ENCODE peak calls at places on chromosomes 11 and 22, in nine cellular contexts. G is AG04450, O is lung, W is colonic mucosa, M is mucosa of descending colon, P is neural crest cell, Y is fibroblast of lung, U is H9, L is sigmoid colon. Z is an unnamed sample.

GRCh38 chr11:26278354-26278753 is 53.6 kb upstream of the ANO3 start:
- DNase-seq in Y (no peak), W (no peak), L (no peak), U (no peak), P (no peak), G (no peak), O (no peak), M (no peak), Z (no peak)

GRCh38 chr11:117204283-117205080 is 5.3 kb downstream of the TAGLN start:
- DNase-seq in P (no peak), U (no peak), O (no peak), L (no peak), G (no peak), M (peak), Y (no peak), W (no peak), Z (no peak)

GRCh38 chr22:47564158-47564450 is 801.7 kb downstream of the TBC1D22A start:
- DNase-seq in W (no peak), O (no peak), L (no peak), M (no peak), G (no peak), Y (no peak), P (no peak), U (no peak), Z (no peak)

GRCh38 chr11:533586-534196 is 1.7 kb downstream of the HRAS start:
- DNase-seq in M (no peak), W (no peak), U (no peak), Y (no peak), P (no peak), O (no peak), G (no peak), L (no peak), Z (no peak)

GRCh38 chr11:119888119-119888518 is 159.1 kb upstream of the NECTIN1 start:
- DNase-seq in G (no peak), P (no peak), L (no peak), U (no peak), W (no peak), Y (no peak), O (no peak), M (no peak), Z (no peak)

GRCh38 chr11:19344661-19345518 is 104.1 kb upstream of the E2F8 start:
- DNase-seq in L (peak), U (peak), O (no peak), M (no peak), P (peak), Y (peak), G (no peak), W (peak), Z (peak)

GRCh38 chr11:17209939-17210245 is 2.1 kb upstream of the PIK3C2A start:
- DNase-seq in U (no peak), P (no peak), W (no peak), Y (no peak), M (no peak), G (no peak), O (no peak), L (no peak), Z (no peak)

GRCh38 chr22:35930933-35931332 is 97.7 kb downstream of the RBFOX2 start:
- DNase-seq in O (no peak), G (peak), M (no peak), U (no peak), P (no peak), W (no peak), L (no peak), Y (peak), Z (no peak)

GRCh38 chr11:47923667-47924066 is 56.7 kb upstream of the PTPRJ start:
- DNase-seq in M (no peak), P (no peak), O (peak), Y (peak), U (no peak), W (no peak), G (no peak), L (peak), Z (no peak)

GRCh38 chr22:41286639-41287091 is 678 bp upstream of the RANGAP1 start:
- DNase-seq in Y (peak), U (no peak), L (no peak), M (no peak), P (no peak), G (no peak), O (peak), W (no peak), Z (peak)

GRCh38 chr11:120612363-120613263 is 101.1 kb downstream of the GRIK4 start:
- DNase-seq in P (no peak), O (no peak), U (no peak), Y (peak), W (peak), M (no peak), G (peak), L (no peak), Z (no peak)

GRCh38 chr11:2553198-2553597 is 108.4 kb downstream of the KCNQ1 start:
- DNase-seq in G (no peak), Y (no peak), P (no peak), O (no peak), W (no peak), M (no peak), L (no peak), U (no peak), Z (no peak)

GRCh38 chr11:37105456-37105855 is 507.4 kb upstream of the RAG2 start:
- DNase-seq in P (no peak), L (no peak), W (no peak), O (no peak), G (no peak), Y (peak), M (no peak), U (no peak), Z (no peak)

GRCh38 chr11:123645576-123645975 is 8.8 kb downstream of the SCN3B start:
- DNase-seq in P (no peak), M (no peak), G (no peak), L (no peak), Y (no peak), O (no peak), W (no peak), U (no peak), Z (no peak)

GRCh38 chr22:17590586-17590985 is 27.3 kb downstream of the SLC25A18 start:
- DNase-seq in G (no peak), U (no peak), P (no peak), Y (no peak), W (no peak), O (no peak), L (no peak), M (peak), Z (no peak)

GRCh38 chr11:121476379-121477032 is 23.7 kb upstream of the SORL1-AS1 start:
- DNase-seq in L (no peak), U (no peak), P (no peak), G (no peak), Y (no peak), O (no peak), M (no peak), W (no peak), Z (no peak)

GRCh38 chr11:48105096-48105990 is 111.3 kb upstream of the OR4B1 start:
- DNase-seq in Y (no peak), P (no peak), W (no peak), M (no peak), O (no peak), U (no peak), L (no peak), G (no peak), Z (no peak)

GRCh38 chr22:42708393-42708792 is 12.3 kb downstream of the A4GALT start:
- DNase-seq in W (no peak), O (no peak), Y (no peak), G (no peak), M (no peak), U (no peak), P (no peak), L (no peak), Z (no peak)

GRCh38 chr11:126329644-126330200 is 25.8 kb upstream of the ST3GAL4 start:
- DNase-seq in Y (no peak), M (peak), U (no peak), W (no peak), O (no peak), L (no peak), G (no peak), P (no peak), Z (no peak)

GRCh38 chr22:27089303-27089702 is 431.9 kb downstream of the MIAT start:
- DNase-seq in G (no peak), Y (no peak), L (no peak), U (no peak), M (no peak), O (no peak), W (no peak), P (no peak), Z (no peak)

GRCh38 chr22:17576475-17576874 is 13.2 kb downstream of the SLC25A18 start:
- DNase-seq in W (no peak), Y (peak), P (no peak), M (peak), O (no peak), G (no peak), U (peak), L (no peak), Z (no peak)

GRCh38 chr22:38921126-38921525 is 36.3 kb upstream of the APOBEC3A start:
- DNase-seq in Y (no peak), L (no peak), G (no peak), M (peak), U (no peak), P (no peak), O (peak), W (peak), Z (no peak)

GRCh38 chr11:82523141-82523540 is 210.5 kb downstream of the FAM181B start:
- DNase-seq in Y (no peak), L (peak), G (no peak), O (no peak), W (no peak), P (no peak), M (no peak), U (peak), Z (no peak)

GRCh38 chr11:108278546-108278945 is 55.7 kb downstream of the ATM start:
- DNase-seq in W (no peak), P (no peak), Y (peak), L (no peak), M (no peak), O (no peak), G (no peak), U (peak), Z (no peak)

GRCh38 chr11:120195601-120196289 is 15.1 kb upstream of the OAF start:
- DNase-seq in P (no peak), M (no peak), U (no peak), G (no peak), L (no peak), O (no peak), W (no peak), Y (no peak), Z (peak)

GRCh38 chr11:128731041-128731663 is 37.3 kb downstream of the FLI1 start:
- DNase-seq in L (no peak), W (no peak), U (no peak), M (no peak), G (no peak), Y (no peak), P (no peak), O (no peak), Z (no peak)

GRCh38 chr11:8237453-8237852 is 26.2 kb downstream of the LMO1 start:
- DNase-seq in U (no peak), Y (no peak), W (no peak), L (no peak), P (no peak), G (no peak), M (no peak), O (no peak), Z (no peak)

GRCh38 chr11:32088117-32088941 is 2.5 kb upstream of the RCN1 start:
- DNase-seq in G (peak), P (no peak), W (peak), Y (peak), O (peak), M (no peak), L (no peak), U (no peak), Z (no peak)

GRCh38 chr22:46432164-46433068 is 96.9 kb downstream of the TRMU start:
- DNase-seq in G (no peak), U (no peak), P (no peak), O (no peak), L (no peak), Y (no peak), W (peak), M (no peak), Z (no peak)

GRCh38 chr11:120172054-120172881 is 34.4 kb upstream of the TRIM29 start:
- DNase-seq in Y (peak), M (peak), U (peak), P (peak), L (peak), W (peak), O (peak), G (no peak), Z (peak)

GRCh38 chr11:45390407-45390806 is 104.3 kb upstream of the SYT13 start:
- DNase-seq in L (no peak), W (no peak), Y (no peak), O (no peak), M (no peak), U (no peak), G (no peak), P (no peak), Z (no peak)

GRCh38 chr11:120229451-120230424 is 10.2 kb upstream of the POU2F3 start:
- DNase-seq in L (no peak), P (no peak), O (no peak), U (no peak), Y (peak), W (no peak), M (peak), G (no peak), Z (no peak)

GRCh38 chr11:79209540-79210266 is 231.1 kb downstream of the TENM4 start:
- DNase-seq in L (no peak), G (no peak), M (no peak), Y (no peak), U (no peak), O (no peak), P (no peak), W (no peak), Z (no peak)

GRCh38 chr11:7160814-7161489 is 72.2 kb downstream of the RBMXL2 start:
- DNase-seq in L (no peak), P (no peak), U (no peak), Y (no peak), O (no peak), W (no peak), M (no peak), G (no peak), Z (no peak)

GRCh38 chr22:38781033-38781432 is 12.9 kb downstream of the DNAL4 start:
- DNase-seq in G (no peak), P (no peak), M (no peak), O (no peak), L (no peak), Y (no peak), W (no peak), U (no peak), Z (no peak)

GRCh38 chr11:128351168-128351567 is 236.2 kb downstream of the ETS1 start:
- DNase-seq in P (no peak), Y (no peak), O (no peak), M (no peak), G (no peak), W (no peak), U (no peak), L (no peak), Z (no peak)

GRCh38 chr11:2359557-2359956 is 17.6 kb upstream of the CD81 start:
- DNase-seq in P (no peak), Y (no peak), W (no peak), U (no peak), G (no peak), M (no peak), O (no peak), L (no peak), Z (no peak)

GRCh38 chr11:65424200-65425104 is 1.9 kb downstream of the NEAT1 start:
- DNase-seq in W (peak), L (peak), P (no peak), O (no peak), U (no peak), G (no peak), M (no peak), Y (peak), Z (no peak)

GRCh38 chr11:87463486-87464102 is 425.9 kb downstream of the TMEM135 start:
- DNase-seq in U (peak), G (no peak), P (peak), O (no peak), L (no peak), W (no peak), M (no peak), Y (peak), Z (no peak)

GRCh38 chr11:132119573-132119972 is 749.2 kb downstream of the NTM start:
- DNase-seq in O (no peak), W (no peak), Y (no peak), G (no peak), P (no peak), M (no peak), L (no peak), U (no peak), Z (no peak)
- TF ChIP-seq CTCF in O (no peak), W (no peak), Y (no peak), G (no peak), P (no peak), M (no peak), L (no peak), U (no peak), Z (no peak)

DNA sequence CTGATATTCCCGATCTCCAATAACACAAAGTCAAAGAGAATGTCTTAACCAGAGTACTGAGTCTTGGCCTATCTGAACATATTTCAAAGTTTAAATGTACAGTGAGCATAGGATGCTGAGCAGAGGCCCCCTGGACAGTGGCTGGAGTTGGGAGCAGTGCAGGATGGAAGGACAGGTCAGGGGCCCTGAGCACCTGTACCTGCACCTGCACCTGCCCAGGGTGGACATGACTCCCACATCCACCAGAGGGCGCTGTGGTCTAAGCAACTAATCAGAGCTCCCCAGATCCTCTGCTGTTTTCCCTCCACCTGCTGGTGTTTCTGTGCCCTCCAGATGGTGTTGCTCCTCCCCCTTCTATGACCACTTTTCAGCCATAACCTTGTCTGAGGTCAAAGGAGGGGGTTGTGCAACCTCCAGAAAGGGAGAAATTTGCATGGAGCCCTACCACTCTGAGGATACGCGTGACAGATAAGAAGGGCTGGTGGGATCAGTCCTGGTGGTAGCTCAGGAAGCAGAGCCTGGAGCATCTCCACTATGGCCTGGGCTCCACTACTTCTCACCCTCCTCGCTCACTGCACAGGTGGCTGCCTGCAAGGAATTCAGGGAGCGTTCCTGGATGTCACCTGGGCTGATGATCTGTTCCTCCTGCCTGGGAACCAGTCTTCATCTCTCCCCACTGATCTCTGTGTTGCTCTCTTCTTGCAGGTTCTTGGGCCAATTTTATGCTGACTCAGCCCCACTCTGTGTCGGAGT is 49.1 kb upstream of the VPREB1 start:
- DNase-seq in G (no peak), L (no peak), O (peak), P (peak), W (peak), Y (peak), U (peak), M (peak), Z (peak)
- TF ChIP-seq CTCF in G (peak), L (no peak), O (peak), P (peak), W (peak), Y (peak), U (peak), M (peak), Z (peak)

DNA sequence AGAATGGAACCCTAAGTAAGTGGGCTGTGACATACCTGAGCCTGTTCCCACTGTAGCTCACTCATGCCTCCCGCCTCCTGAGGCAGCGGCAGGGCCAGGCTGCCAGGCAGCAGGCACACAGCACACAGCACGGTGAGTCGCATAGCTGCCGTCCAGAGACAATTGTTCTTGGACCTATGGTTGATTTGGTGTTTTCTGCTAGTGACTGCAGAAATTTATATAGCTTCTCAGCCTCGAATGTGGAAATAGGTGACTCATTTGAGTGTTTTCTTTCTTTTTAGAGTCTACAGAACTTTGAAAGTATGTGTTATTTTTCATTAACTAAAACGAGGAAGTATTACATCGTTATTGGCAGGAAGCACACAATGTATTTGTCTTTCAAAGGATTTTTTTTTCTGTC is at the start of gene MMP7:
- DNase-seq in G (peak), L (no peak), P (no peak), Y (peak), U (no peak), M (no peak), W (no peak), O (no peak), Z (no peak)
- TF ChIP-seq CTCF in G (no peak), L (no peak), P (no peak), Y (no peak), U (no peak), M (no peak), W (no peak), O (no peak), Z (no peak)

GRCh38 chr22:48867891-48868290 is 959.8 kb downstream of the BRD1 start:
- DNase-seq in Y (no peak), O (no peak), L (peak), M (peak), G (no peak), U (no peak), P (no peak), W (no peak), Z (no peak)

GRCh38 chr22:48869161-48869560 is 958.5 kb downstream of the BRD1 start:
- DNase-seq in G (no peak), P (no peak), M (peak), W (no peak), O (no peak), Y (no peak), L (peak), U (no peak), Z (no peak)

GRCh38 chr22:48868554-48868953 is 959.1 kb downstream of the BRD1 start:
- DNase-seq in Y (no peak), W (no peak), M (no peak), P (no peak), U (no peak), O (no peak), G (no peak), L (peak), Z (no peak)

GRCh38 chr22:48864748-48865147 is 962.9 kb downstream of the BRD1 start:
- DNase-seq in M (peak), W (no peak), G (no peak), O (no peak), P (no peak), Y (no peak), L (peak), U (no peak), Z (no peak)

GRCh38 chr22:48866906-48867597 is 960.6 kb downstream of the BRD1 start:
- DNase-seq in U (no peak), L (peak), Y (no peak), M (peak), P (no peak), W (no peak), G (no peak), O (no peak), Z (no peak)
- TF ChIP-seq CTCF in U (no peak), L (no peak), Y (no peak), M (no peak), P (no peak), W (no peak), G (no peak), O (no peak), Z (no peak)

GRCh38 chr22:25027959-25028840 is 75.7 kb downstream of the KIAA1671 start:
- DNase-seq in Y (no peak), P (peak), L (no peak), U (peak), O (no peak), G (no peak), W (peak), M (peak), Z (peak)
- TF ChIP-seq CTCF in Y (peak), P (peak), L (no peak), U (peak), O (no peak), G (no peak), W (peak), M (no peak), Z (peak)

Z was measured in nephron progenitor cell.